ENCODE peak calls at places on chromosomes 12 and 14, in five cellular contexts. Q, L, M, D and G are unnamed samples.

GRCh38 chr12:29713729-29714128 is 70.0 kb downstream of the TMTC1 start:
- DNase-seq in D (no peak), M (no peak), Q (no peak), L (no peak), G (no peak)

GRCh38 chr14:35915775-35916174 is 89.6 kb downstream of the BRMS1L start:
- DNase-seq in L (no peak), M (no peak), Q (no peak), D (no peak), G (no peak)

GRCh38 chr12:53518381-53518780 is 11.1 kb upstream of the NPFF start:
- DNase-seq in L (no peak), D (no peak), M (no peak), Q (no peak), G (no peak)

GRCh38 chr12:54657048-54657696 is 9.0 kb upstream of the DCD start:
- DNase-seq in L (no peak), M (no peak), D (no peak), Q (no peak), G (no peak)

GRCh38 chr12:41510470-41510869 is 322.4 kb downstream of the PDZRN4 start:
- DNase-seq in M (no peak), D (peak; percentile 19), Q (no peak), L (no peak), G (no peak)

GRCh38 chr14:54756656-54757392 is 145.8 kb downstream of the GCH1 start:
- DNase-seq in M (no peak), D (no peak), L (no peak), Q (no peak), G (no peak)

GRCh38 chr12:88450130-88450529 is 130.1 kb downstream of the KITLG start:
- DNase-seq in Q (no peak), L (no peak), D (no peak), M (no peak), G (no peak)

GRCh38 chr14:59811850-59812249 is 58.7 kb downstream of the RTN1 start:
- DNase-seq in D (no peak), Q (no peak), L (no peak), M (no peak), G (no peak)

GRCh38 chr12:79848321-79848720 is 86.6 kb downstream of the PPP1R12A start:
- DNase-seq in M (no peak), D (no peak), L (no peak), Q (no peak), G (no peak)

GRCh38 chr14:61380984-61381383 is 59.6 kb downstream of the PRKCH start:
- DNase-seq in D (no peak), Q (no peak), L (no peak), M (no peak), G (no peak)

GRCh38 chr12:11555743-11556625 is 93.5 kb upstream of the ETV6 start:
- DNase-seq in D (peak; percentile 36), Q (no peak), L (no peak), M (no peak), G (no peak)

GRCh38 chr14:64998455-64998931 is 11.8 kb downstream of the FNTB start:
- DNase-seq in L (no peak), Q (no peak), M (no peak), D (no peak), G (no peak)

GRCh38 chr12:18281941-18282340 is 20.6 kb downstream of the PIK3C2G start:
- DNase-seq in Q (no peak), D (no peak), L (no peak), M (no peak), G (no peak)

GRCh38 chr14:83940253-83940652 is 1589.7 kb upstream of the FLRT2 start:
- DNase-seq in L (no peak), M (no peak), Q (no peak), D (no peak), G (no peak)

GRCh38 chr14:98623806-98624430 is 648.1 kb downstream of the BCL11B start:
- DNase-seq in M (no peak), D (no peak), Q (no peak), L (no peak), G (no peak)

GRCh38 chr12:54413284-54414190 is 5.5 kb downstream of the ITGA5 start:
- DNase-seq in D (peak; percentile 54), L (peak; percentile 88), Q (peak; percentile 83), M (peak; percentile 60), G (no peak)

GRCh38 chr12:15988983-15989382 is 77.9 kb downstream of the DERA start:
- DNase-seq in D (no peak), Q (no peak), M (no peak), L (no peak), G (no peak)

GRCh38 chr12:93060666-93061413 is 131.7 kb upstream of the EEA1 start:
- DNase-seq in L (no peak), M (peak; percentile 61), Q (no peak), D (no peak), G (no peak)

GRCh38 chr14:39765676-39766075 is 333.4 kb upstream of the FBXO33 start:
- DNase-seq in Q (no peak), L (no peak), D (no peak), M (no peak), G (no peak)
- H3K36me3 ChIP-seq in Q (no peaks in the 10 kb centered on the region), L (no peaks in the 10 kb centered on the region), D (no peaks in the 10 kb centered on the region), M (no peaks in the 10 kb centered on the region), G (no peaks in the 10 kb centered on the region)

GRCh38 chr14:76089575-76089974 is 62.1 kb upstream of the GPATCH2L start:
- DNase-seq in L (no peak), D (no peak), M (peak; percentile 34), Q (no peak), G (no peak)

GRCh38 chr14:76086636-76087035 is 65.1 kb upstream of the GPATCH2L start:
- DNase-seq in L (no peak), M (no peak), D (no peak), Q (no peak), G (no peak)

GRCh38 chr14:76089151-76089550 is 62.6 kb upstream of the GPATCH2L start:
- DNase-seq in M (peak; percentile 43), D (no peak), L (no peak), Q (no peak), G (no peak)

GRCh38 chr14:76090611-76091010 is 61.1 kb upstream of the GPATCH2L start:
- DNase-seq in Q (no peak), M (no peak), L (no peak), D (no peak), G (no peak)

DNA sequence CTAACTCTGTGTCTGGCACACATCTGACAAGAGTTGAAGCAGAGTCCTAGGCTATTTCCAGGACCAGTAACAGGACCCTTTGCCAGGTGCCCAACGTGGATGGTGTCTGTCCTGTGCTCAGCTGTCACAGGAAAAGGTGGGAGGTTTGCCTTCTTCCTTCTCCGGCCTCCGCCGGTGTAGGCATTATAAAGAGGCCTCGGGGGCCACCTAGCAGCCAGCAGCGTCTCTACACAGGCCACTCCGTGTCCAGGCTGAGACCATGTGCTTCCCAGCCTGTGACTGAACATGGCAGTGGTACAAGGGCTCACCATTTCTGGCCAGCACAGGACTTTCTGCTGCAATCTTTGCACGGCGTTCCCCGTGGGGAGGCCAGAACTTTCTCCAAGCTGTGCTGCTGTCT is 60.7 kb upstream of the GPATCH2L start:
- DNase-seq in Q (no peak), M (peak; percentile 42), D (no peak), L (no peak), G (no peak)
- TF ChIP-seq CTCF in Q (peak; percentile 12), M (peak; percentile 56), D (no peak), L (no peak), G (no peak)

DNA sequence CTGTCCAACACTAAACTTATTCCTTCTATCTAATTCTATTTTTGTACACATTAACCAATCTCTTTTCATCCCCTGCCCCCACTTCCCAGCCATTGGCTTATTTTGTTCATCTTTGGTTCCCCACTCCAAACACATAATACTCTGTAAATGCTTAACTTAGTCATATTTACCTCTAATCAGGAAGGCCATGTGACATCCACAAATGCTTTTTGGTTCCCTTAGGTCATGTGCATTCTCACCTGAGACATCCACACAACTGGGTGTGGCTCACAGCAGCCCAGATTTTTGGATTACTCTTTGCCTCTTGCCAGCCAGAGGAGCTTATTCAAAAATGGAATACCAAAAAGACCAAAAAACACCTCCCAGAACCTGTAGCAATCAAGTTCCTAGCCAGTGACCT is 28.4 kb downstream of the ARL1 start:
- DNase-seq in L (no peak), Q (no peak), M (no peak), D (no peak), G (no peak)
- H3K36me3 ChIP-seq in L (peaks cover 95% of the 10 kb centered on the region), Q (peaks cover 100% of the 10 kb centered on the region), M (peaks cover 99% of the 10 kb centered on the region), D (no peaks in the 10 kb centered on the region), G (peaks cover 5% of the 10 kb centered on the region)

GRCh38 chr12:98606367-98606985 is 13.0 kb downstream of the SLC25A3 start:
- DNase-seq in Q (no peak), L (no peak), D (no peak), M (no peak), G (no peak)
- TF ChIP-seq CTCF in Q (no peak), L (no peak), D (no peak), M (no peak), G (no peak)